ENCODE peak calls at places on chromosome 21, in four cellular contexts. S is uterus, F is mammary epithelial cell, W is heart right ventricle. C is an unnamed sample.

GRCh38 chr21:17742940-17743592 is 76.1 kb downstream of the C21orf91 start:
- DNase-seq in W (no peak), F (no peak), S (no peak), C (no peak)

GRCh38 chr21:28883931-28884330 is 108.7 kb downstream of the LTN1 start:
- DNase-seq in S (no peak), W (no peak), F (no peak), C (no peak)

GRCh38 chr21:35528109-35529042 is 479.3 kb upstream of the RUNX1 start:
- DNase-seq in S (no peak), F (no peak), W (peak), C (no peak)

GRCh38 chr21:46154155-46154954 is 1.0 kb downstream of the FTCD start:
- DNase-seq in W (no peak), F (no peak), S (no peak), C (no peak)

GRCh38 chr21:46000182-46000730 is 18.7 kb downstream of the COL6A1 start:
- DNase-seq in F (no peak), W (peak), S (peak), C (no peak)

GRCh38 chr21:27086630-27087029 is 119.7 kb upstream of the ADAMTS5 start:
- DNase-seq in F (no peak), W (no peak), S (no peak), C (no peak)

GRCh38 chr21:27590271-27590670 is 623.4 kb upstream of the ADAMTS5 start:
- DNase-seq in S (peak), F (no peak), W (peak), C (no peak)

GRCh38 chr21:38242036-38242435 is 14.8 kb upstream of the KCNJ15 start:
- DNase-seq in F (no peak), S (no peak), W (no peak), C (no peak)

GRCh38 chr21:26179501-26179900 is 8.9 kb upstream of the APP start:
- DNase-seq in S (no peak), F (no peak), W (no peak), C (no peak)

GRCh38 chr21:20004353-20004752 is 993.9 kb upstream of the NCAM2 start:
- DNase-seq in W (peak), S (no peak), F (no peak), C (no peak)

GRCh38 chr21:45999581-46000181 is 18.1 kb downstream of the COL6A1 start:
- DNase-seq in F (no peak), W (peak), S (no peak), C (no peak)

DNA sequence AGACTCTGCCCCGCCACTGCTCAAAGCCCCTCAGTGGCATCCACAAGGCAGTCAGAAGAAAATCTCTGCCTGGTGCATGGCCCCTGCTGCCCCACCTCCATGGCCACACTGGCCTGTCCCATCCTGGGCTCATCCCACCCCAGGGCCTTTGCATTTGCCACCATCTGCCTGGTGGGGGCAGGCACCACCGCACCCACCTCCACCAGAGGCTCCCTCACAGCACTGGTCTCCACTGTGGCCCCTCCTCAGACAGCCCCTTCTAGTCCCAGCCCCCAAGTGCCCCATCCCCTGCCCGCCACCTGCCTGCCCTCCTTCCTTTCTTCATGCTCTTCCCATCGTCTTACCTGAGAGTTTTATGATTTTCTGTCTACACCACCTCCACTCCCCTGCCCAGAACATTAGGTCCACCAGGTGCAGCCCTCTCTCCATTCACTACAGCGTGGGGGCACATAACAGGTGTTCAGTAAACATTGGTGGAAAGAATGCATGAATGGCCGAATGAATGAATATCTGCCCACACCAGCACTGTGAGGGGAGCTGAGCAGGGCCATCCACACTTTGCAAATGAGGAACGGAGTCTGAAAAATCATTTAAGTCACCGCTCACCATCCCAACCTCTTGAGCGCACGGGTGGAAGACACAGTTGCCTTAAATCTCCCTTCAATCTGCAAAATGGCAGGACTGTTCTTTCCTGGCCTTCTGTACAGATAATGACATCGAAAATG is 2.1 kb downstream of the PRDM15 start:
- DNase-seq in S (no peak), F (no peak), W (no peak), C (no peak)
- TF ChIP-seq CTCF in S (no peak), F (no peak), W (no peak), C (no peak)

GRCh38 chr21:44337941-44338895 is 972 bp downstream of the CFAP410 start:
- DNase-seq in W (peak), S (peak), F (peak), C (peak)
- TF ChIP-seq CTCF in W (peak), S (peak), F (no peak), C (peak)

GRCh38 chr21:43899307-43900077 is 34.5 kb downstream of the AGPAT3 start:
- DNase-seq in W (no peak), S (no peak), F (no peak), C (no peak)
- TF ChIP-seq CTCF in W (no peak), S (no peak), F (no peak), C (no peak)

GRCh38 chr21:34362670-34363069 is 1.1 kb upstream of the KCNE2 start:
- DNase-seq in S (no peak), F (no peak), W (no peak), C (no peak)

GRCh38 chr21:34364921-34365320 is 1.1 kb downstream of the KCNE2 start:
- DNase-seq in W (no peak), S (no peak), F (no peak), C (no peak)

GRCh38 chr21:34360488-34361241 is 3.1 kb upstream of the KCNE2 start:
- DNase-seq in F (no peak), S (no peak), W (no peak), C (no peak)

GRCh38 chr21:34363733-34364132 is at the start of gene KCNE2:
- DNase-seq in F (no peak), W (no peak), S (no peak), C (no peak)

DNA sequence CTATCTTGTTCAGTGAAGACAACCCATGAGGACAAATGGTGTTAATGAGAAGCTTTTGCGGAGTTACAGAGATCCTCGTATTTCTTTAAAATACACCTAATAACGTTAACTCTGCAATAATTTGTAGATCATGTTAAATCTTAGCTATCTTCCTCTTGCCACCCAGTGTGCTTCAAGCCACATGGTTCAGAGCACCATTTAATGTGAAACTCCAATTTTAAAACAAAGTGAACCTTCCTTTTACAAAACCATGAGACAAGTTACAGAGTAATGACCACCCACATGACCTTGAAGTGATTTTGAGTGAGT is 1.7 kb upstream of the KCNE2 start:
- DNase-seq in S (no peak), W (no peak), F (no peak), C (no peak)
- TF ChIP-seq CTCF in S (no peak), W (no peak), F (no peak), C (no peak)

DNA sequence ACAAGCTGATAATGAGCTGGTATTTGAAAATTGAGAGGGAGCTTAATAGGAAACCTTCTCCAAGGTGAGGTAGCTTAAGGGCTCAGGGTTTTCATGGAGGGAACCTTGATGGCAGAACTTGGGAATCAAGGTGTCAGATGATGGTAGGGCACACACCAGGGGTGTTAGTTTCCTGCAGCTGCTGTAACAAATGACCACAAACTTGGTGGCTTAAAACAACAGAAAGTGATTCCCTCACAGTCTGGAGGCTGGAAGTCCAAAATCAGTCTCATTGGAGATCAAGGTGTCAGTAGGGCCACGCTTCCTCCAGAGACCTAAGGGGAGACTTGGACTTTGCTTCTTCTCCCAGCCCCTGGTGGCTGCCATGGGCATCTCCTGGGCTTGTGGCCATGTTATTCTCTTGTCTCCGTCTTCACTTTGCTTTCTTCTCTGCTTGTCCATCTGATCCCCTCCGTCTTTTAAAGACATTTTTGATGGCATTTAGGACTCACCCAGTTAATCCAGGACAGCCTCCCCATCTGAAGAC is 45.5 kb downstream of the HUNK start:
- DNase-seq in F (no peak), S (no peak), W (no peak), C (no peak)
- TF ChIP-seq CTCF in F (no peak), S (no peak), W (no peak), C (peak)

GRCh38 chr21:36706482-36706852 is 7.6 kb downstream of the SIM2 start:
- DNase-seq in F (no peak), W (no peak), S (no peak), C (no peak)
- TF ChIP-seq CTCF in F (no peak), W (no peak), S (no peak), C (no peak)

C was measured in progenitor cell of endocrine pancreas.